ENCODE peak calls at places on chromosomes 16 and 17, in four cellular contexts. One of them, this sample, is unnamed.

GRCh38 chr16:72172105-72173034 is at the start of gene PMFBP1:
- DNase-seq in hepatocyte: peak; percentile 82
- DNase-seq in GM23338: peak; percentile 36
- DNase-seq in MM.1S: peak; percentile 88
- DNase-seq in this sample: peak; percentile 74

GRCh38 chr16:72646615-72647014 is 401.3 kb downstream of the ZFHX3 start:
- DNase-seq in hepatocyte: no peak
- DNase-seq in GM23338: no peak
- DNase-seq in MM.1S: no peak
- DNase-seq in this sample: no peak

GRCh38 chr17:27817731-27818130 is 17.4 kb upstream of the NOS2 start:
- DNase-seq in hepatocyte: no peak
- DNase-seq in GM23338: no peak
- DNase-seq in MM.1S: no peak
- DNase-seq in this sample: peak; percentile 39

GRCh38 chr17:22461460-22462145 is 769.3 kb downstream of the KCNJ18 start:
- DNase-seq in GM23338: no peak
- DNase-seq in MM.1S: no peak
- DNase-seq in hepatocyte: no peak
- DNase-seq in this sample: no peak

GRCh38 chr17:50316016-50316587 is 29.8 kb upstream of the XYLT2 start:
- DNase-seq in MM.1S: no peak
- DNase-seq in hepatocyte: no peak
- DNase-seq in GM23338: no peak
- DNase-seq in this sample: no peak

GRCh38 chr16:79184464-79184863 is 416.1 kb downstream of the MAF start:
- DNase-seq in GM23338: no peak
- DNase-seq in hepatocyte: no peak
- DNase-seq in MM.1S: no peak
- DNase-seq in this sample: no peak

GRCh38 chr16:71311553-71312158 is 22.5 kb upstream of the CMTR2 start:
- DNase-seq in hepatocyte: peak; percentile 64
- DNase-seq in MM.1S: peak; percentile 46
- DNase-seq in GM23338: peak; percentile 89
- DNase-seq in this sample: peak; percentile 17

GRCh38 chr16:88856122-88856827 is 472 bp downstream of the GALNS start:
- DNase-seq in MM.1S: no peak
- DNase-seq in hepatocyte: no peak
- DNase-seq in GM23338: peak; percentile 69
- DNase-seq in this sample: no peak

GRCh38 chr16:86398201-86398600 is 112.1 kb upstream of the FOXF1 start:
- DNase-seq in hepatocyte: no peak
- DNase-seq in MM.1S: no peak
- DNase-seq in GM23338: no peak
- DNase-seq in this sample: no peak

GRCh38 chr16:89217388-89218191 is at the start of gene ZNF778:
- DNase-seq in hepatocyte: peak; percentile 95
- DNase-seq in GM23338: peak; percentile 91
- DNase-seq in MM.1S: peak; percentile 79
- DNase-seq in this sample: peak; percentile 74

GRCh38 chr16:57403965-57404817 is at the start of gene CCL17:
- DNase-seq in MM.1S: no peak
- DNase-seq in GM23338: no peak
- DNase-seq in hepatocyte: no peak
- DNase-seq in this sample: no peak

GRCh38 chr17:64984776-64985521 is 65.7 kb upstream of the LRRC37A3 start:
- DNase-seq in MM.1S: peak; percentile 47
- DNase-seq in hepatocyte: peak; percentile 59
- DNase-seq in GM23338: no peak
- DNase-seq in this sample: peak; percentile 90

GRCh38 chr17:45296003-45296832 is 20.6 kb downstream of the MAP3K14 start:
- DNase-seq in MM.1S: peak; percentile 22
- DNase-seq in GM23338: no peak
- DNase-seq in hepatocyte: no peak
- DNase-seq in this sample: peak; percentile 91
- TF ChIP-seq EZH2phosphoT487 in MM.1S: no peak
- TF ChIP-seq EZH2phosphoT487 in GM23338: no peak
- TF ChIP-seq EZH2phosphoT487 in hepatocyte: no peak
- TF ChIP-seq EZH2phosphoT487 in this sample: no peak

DNA sequence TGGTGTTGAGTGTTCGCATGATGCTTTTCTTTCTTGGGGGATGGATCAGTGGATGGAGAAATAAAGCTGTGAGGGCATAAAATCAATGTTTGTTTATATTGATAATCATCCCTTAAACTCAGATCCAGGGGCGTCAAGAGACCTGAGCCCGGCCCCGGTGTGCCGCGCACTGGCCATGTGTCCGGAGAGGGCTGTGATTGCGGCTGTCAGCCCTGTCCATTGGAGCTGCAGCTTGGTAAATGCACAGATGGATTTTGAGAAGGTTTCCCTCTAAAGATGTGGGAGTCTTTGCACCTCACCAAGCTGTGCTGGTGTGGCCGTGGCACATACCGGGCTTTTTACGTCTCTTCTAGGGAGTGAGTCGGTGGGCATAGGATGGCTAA is 21.6 kb upstream of the ZNF750 start:
- DNase-seq in GM23338: no peak
- DNase-seq in MM.1S: no peak
- DNase-seq in hepatocyte: no peak
- DNase-seq in this sample: no peak
- H3K4me1 ChIP-seq in GM23338: no peaks in the 10 kb centered on the region
- H3K4me1 ChIP-seq in MM.1S: peaks cover 24% of the 10 kb centered on the region
- H3K4me1 ChIP-seq in hepatocyte: peaks cover 41% of the 10 kb centered on the region
- H3K4me1 ChIP-seq in this sample: peaks cover 31% of the 10 kb centered on the region

DNA sequence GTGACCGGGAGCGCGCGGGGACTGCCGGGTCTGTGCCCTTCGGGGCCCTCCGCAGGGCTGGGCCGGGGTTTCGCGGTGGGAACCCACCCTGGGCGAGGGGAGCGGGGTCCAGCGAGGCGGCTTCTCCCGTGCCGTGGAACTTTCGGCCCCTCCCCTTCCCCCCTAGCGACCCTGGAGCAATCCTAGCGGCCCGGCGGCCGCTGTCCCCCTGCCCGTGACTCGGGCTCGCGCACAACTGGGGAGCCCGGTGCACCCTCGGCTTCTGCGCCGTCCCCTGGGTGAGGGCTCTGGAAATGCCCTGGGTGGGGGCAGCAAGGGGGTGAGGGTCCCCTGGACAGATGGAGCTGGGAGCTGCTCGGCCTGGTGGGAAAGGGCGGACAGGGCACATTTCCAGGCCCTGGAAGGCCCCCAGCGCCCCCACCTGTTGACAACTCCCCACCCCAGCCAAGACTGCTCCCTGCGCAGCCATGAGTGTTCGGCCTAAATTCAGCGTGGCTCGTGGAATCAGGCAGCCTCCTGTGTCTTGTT is 562 bp downstream of the UTS2R start:
- DNase-seq in GM23338: no peak
- DNase-seq in hepatocyte: no peak
- DNase-seq in MM.1S: no peak
- DNase-seq in this sample: no peak
- TF ChIP-seq EZH2 in GM23338: no peak
- TF ChIP-seq EZH2 in hepatocyte: peak; percentile 44
- TF ChIP-seq EZH2 in MM.1S: no peak
- TF ChIP-seq EZH2 in this sample: no peak

DNA sequence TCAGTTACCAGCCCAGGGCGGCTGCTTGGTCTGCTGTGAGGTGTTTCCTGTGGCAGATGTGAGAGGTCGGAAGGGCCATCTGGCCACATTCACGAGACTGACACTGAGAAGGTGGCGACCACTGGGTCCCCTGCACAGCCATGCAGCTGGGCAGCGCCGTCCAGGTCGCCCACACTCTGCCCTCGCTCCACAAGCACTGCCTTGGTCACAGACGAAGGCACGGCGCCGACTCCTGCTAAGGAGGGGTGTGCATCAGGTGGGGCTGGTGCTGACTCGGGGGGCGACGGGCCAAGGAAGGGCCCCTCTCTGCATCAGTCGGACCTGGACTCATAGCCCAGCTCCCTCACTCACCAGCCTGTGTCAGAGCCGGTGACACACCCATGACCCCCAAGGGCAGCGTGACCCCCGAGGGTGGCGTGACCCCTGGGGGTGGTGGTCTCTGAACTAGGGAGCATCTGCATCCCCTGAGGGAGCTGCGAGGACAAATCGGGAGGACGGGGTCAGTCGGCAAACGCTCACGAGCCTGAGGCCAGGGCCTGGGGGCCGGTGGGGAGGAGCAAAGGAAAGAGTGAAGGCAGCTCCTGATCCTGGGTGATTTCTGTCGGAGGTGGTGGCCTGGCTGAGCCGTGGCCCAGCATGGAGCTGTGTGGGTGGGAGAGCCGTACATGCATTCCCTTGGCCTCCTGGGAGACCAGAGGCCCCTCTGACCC is 30.4 kb downstream of the NME3 start:
- DNase-seq in GM23338: no peak
- DNase-seq in MM.1S: no peak
- DNase-seq in hepatocyte: no peak
- DNase-seq in this sample: no peak
- TF ChIP-seq EZH2phosphoT487 in GM23338: no peak
- TF ChIP-seq EZH2phosphoT487 in MM.1S: no peak
- TF ChIP-seq EZH2phosphoT487 in hepatocyte: no peak
- TF ChIP-seq EZH2phosphoT487 in this sample: no peak

DNA sequence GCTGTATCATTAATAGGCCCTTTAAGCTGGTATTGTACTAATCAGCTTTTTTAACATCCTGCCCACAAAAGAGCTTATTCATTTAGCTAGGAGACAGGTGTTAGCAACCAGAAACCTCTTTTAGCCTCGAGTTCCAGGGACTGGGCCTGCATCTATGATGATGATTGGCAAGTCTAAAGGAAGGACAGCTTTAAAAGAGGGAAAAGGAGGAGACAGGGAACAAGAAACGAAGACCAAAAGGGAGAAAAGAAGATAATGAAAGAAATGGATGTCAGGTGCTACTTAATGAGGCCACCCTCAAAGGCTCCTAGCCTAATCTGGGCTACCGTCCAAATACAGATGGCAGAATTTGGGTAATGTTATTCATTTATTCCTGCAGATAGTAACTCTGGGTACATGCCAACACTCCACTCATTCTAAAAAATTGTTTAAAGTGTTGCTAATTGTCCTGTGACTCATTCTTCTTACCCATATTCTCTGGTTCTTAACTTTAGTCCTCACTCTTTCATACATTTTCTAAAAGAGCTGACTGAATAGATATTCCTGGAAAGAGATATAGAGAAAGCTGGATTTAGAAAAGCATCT is 18.7 kb upstream of the RFFL start:
- DNase-seq in MM.1S: peak; percentile 68
- DNase-seq in GM23338: no peak
- DNase-seq in hepatocyte: no peak
- DNase-seq in this sample: peak; percentile 89
- H3K4me1 ChIP-seq in MM.1S: peaks cover 48% of the 10 kb centered on the region
- H3K4me1 ChIP-seq in GM23338: peaks cover 70% of the 10 kb centered on the region
- H3K4me1 ChIP-seq in hepatocyte: peaks cover 14% of the 10 kb centered on the region
- H3K4me1 ChIP-seq in this sample: peaks cover 89% of the 10 kb centered on the region

GRCh38 chr17:80481284-80482057 is 5.1 kb upstream of the NPTX1 start:
- DNase-seq in GM23338: no peak
- DNase-seq in MM.1S: no peak
- DNase-seq in hepatocyte: peak; percentile 77
- DNase-seq in this sample: no peak

GRCh38 chr17:80479246-80479566 is 2.8 kb upstream of the NPTX1 start:
- DNase-seq in GM23338: no peak
- DNase-seq in MM.1S: no peak
- DNase-seq in hepatocyte: no peak
- DNase-seq in this sample: no peak

GRCh38 chr17:80480248-80480647 is 3.8 kb upstream of the NPTX1 start:
- DNase-seq in GM23338: no peak
- DNase-seq in hepatocyte: no peak
- DNase-seq in MM.1S: no peak
- DNase-seq in this sample: no peak

GRCh38 chr17:80482555-80483308 is 6.3 kb upstream of the NPTX1 start:
- DNase-seq in hepatocyte: no peak
- DNase-seq in GM23338: no peak
- DNase-seq in MM.1S: no peak
- DNase-seq in this sample: no peak

GRCh38 chr17:80482058-80482318 is 5.6 kb upstream of the NPTX1 start:
- DNase-seq in GM23338: no peak
- DNase-seq in MM.1S: no peak
- DNase-seq in hepatocyte: no peak
- DNase-seq in this sample: no peak
- TF ChIP-seq EZH2 in GM23338: no peak
- TF ChIP-seq EZH2 in MM.1S: no peak
- TF ChIP-seq EZH2 in hepatocyte: no peak
- TF ChIP-seq EZH2 in this sample: no peak

GRCh38 chr17:67496286-67496685 is 119.2 kb downstream of the PITPNC1 start:
- DNase-seq in hepatocyte: peak; percentile 34
- DNase-seq in MM.1S: no peak
- DNase-seq in GM23338: no peak
- DNase-seq in this sample: no peak
- TF ChIP-seq EZH2phosphoT487 in hepatocyte: no peak
- TF ChIP-seq EZH2phosphoT487 in MM.1S: no peak
- TF ChIP-seq EZH2phosphoT487 in GM23338: no peak
- TF ChIP-seq EZH2phosphoT487 in this sample: no peak

This sample was measured in PC-3.